ENCODE peak calls at places on chromosomes 13 and 19, in five cellular contexts. B is trophoblast cell, V is mesenchymal stem cell, X is mesendoderm, C is IMR-90. P is an unnamed sample. For H3K36me3, the result is how much of the 10 kb centered on the place peaks cover.

GRCh38 chr19:36139473-36140288 is at the start of gene CAPNS1:
- DNase-seq in B (peak), V (peak), X (peak), C (peak), P (peak)

GRCh38 chr13:38395505-38395803 is 45.8 kb downstream of the UFM1 start:
- DNase-seq in B (no peak), V (no peak), X (peak), C (no peak), P (no peak)

GRCh38 chr13:74056829-74057564 is 77.2 kb downstream of the KLF12 start:
- DNase-seq in B (no peak), V (no peak), X (no peak), C (no peak), P (no peak)

GRCh38 chr19:31518626-31519025 is 169.4 kb upstream of the TSHZ3 start:
- DNase-seq in B (peak), V (peak), X (peak), C (no peak), P (no peak)

GRCh38 chr13:46170687-46171086 is 11.3 kb downstream of the LCP1 start:
- DNase-seq in B (no peak), V (peak), X (peak), C (no peak), P (peak)

GRCh38 chr13:71374471-71375041 is 492.4 kb downstream of the DACH1 start:
- DNase-seq in B (no peak), V (peak), X (peak), C (no peak), P (no peak)

GRCh38 chr13:30415430-30416030 is 6.8 kb upstream of the UBE2L5 start:
- DNase-seq in B (no peak), V (no peak), X (no peak), C (no peak), P (no peak)

GRCh38 chr13:28707629-28708427 is 10.9 kb downstream of the SLC46A3 start:
- DNase-seq in B (no peak), V (peak), X (no peak), C (peak), P (no peak)

GRCh38 chr13:29923554-29924481 is 73.4 kb upstream of the UBL3 start:
- DNase-seq in B (peak), V (peak), X (peak), C (peak), P (no peak)

GRCh38 chr13:99655351-99656091 is 154.2 kb downstream of the TM9SF2 start:
- DNase-seq in B (peak), V (peak), X (peak), C (peak), P (no peak)

GRCh38 chr13:48976677-48977625 is 1.2 kb downstream of the FNDC3A start:
- DNase-seq in B (no peak), V (peak), X (no peak), C (no peak), P (no peak)

GRCh38 chr19:41753936-41754529 is 1.3 kb upstream of the CEACAM6 start:
- DNase-seq in B (peak), V (peak), X (peak), C (peak), P (peak)

GRCh38 chr13:67229438-67230242 is 496 bp downstream of the PCDH9 start:
- DNase-seq in B (no peak), V (no peak), X (peak), C (peak), P (peak)

GRCh38 chr19:47324502-47324901 is 7.5 kb upstream of the C5AR2 start:
- DNase-seq in B (no peak), V (no peak), X (no peak), C (no peak), P (no peak)

GRCh38 chr13:23433171-23434153 is at the start of gene SACS:
- DNase-seq in B (no peak), V (peak), X (peak), C (peak), P (peak)

GRCh38 chr13:83780201-83780600 is 102.1 kb downstream of the SLITRK1 start:
- DNase-seq in B (no peak), V (peak), X (peak), C (peak), P (no peak)

GRCh38 chr19:48627865-48628314 is 8.6 kb downstream of the SPHK2 start:
- DNase-seq in B (no peak), V (no peak), X (no peak), C (no peak), P (no peak)

GRCh38 chr19:34226036-34226435 is 28.3 kb upstream of the GARRE1 start:
- DNase-seq in B (no peak), V (no peak), X (no peak), C (no peak), P (no peak)

GRCh38 chr13:110342474-110342873 is 35.4 kb downstream of the COL4A2 start:
- DNase-seq in B (no peak), V (no peak), X (no peak), C (no peak), P (no peak)

GRCh38 chr19:17719730-17720486 is 628 bp downstream of the MAP1S start:
- DNase-seq in B (no peak), V (no peak), X (no peak), C (no peak), P (no peak)

GRCh38 chr13:49731766-49732165 is 40.5 kb upstream of the EBPL start:
- DNase-seq in B (no peak), V (peak), X (no peak), C (peak), P (no peak)

GRCh38 chr13:100989424-100989823 is 314.8 kb upstream of the TMTC4 start:
- DNase-seq in B (no peak), V (no peak), X (no peak), C (no peak), P (no peak)

GRCh38 chr19:12784871-12785430 is 6.3 kb upstream of the JUNB start:
- DNase-seq in B (no peak), V (peak), X (no peak), C (peak), P (no peak)

GRCh38 chr19:6733338-6734095 is 3.9 kb downstream of the GPR108 start:
- DNase-seq in B (no peak), V (no peak), X (no peak), C (no peak), P (no peak)

GRCh38 chr19:17095141-17095919 is 19.8 kb downstream of the MYO9B start:
- DNase-seq in B (no peak), V (peak), X (no peak), C (peak), P (no peak)

GRCh38 chr19:35265126-35265995 is 3.4 kb upstream of the USF2 start:
- DNase-seq in B (no peak), V (no peak), X (no peak), C (no peak), P (no peak)

GRCh38 chr13:51800456-51800855 is 3.5 kb downstream of the DHRS12 start:
- DNase-seq in B (no peak), V (no peak), X (no peak), C (no peak), P (no peak)

GRCh38 chr19:1811942-1812425 is at the start of gene ATP8B3:
- DNase-seq in B (no peak), V (no peak), X (no peak), C (no peak), P (no peak)

GRCh38 chr13:105441406-105441805 is 1094.1 kb downstream of the EFNB2 start:
- DNase-seq in B (no peak), V (peak), X (no peak), C (no peak), P (no peak)

GRCh38 chr19:51938936-51939335 is 11.7 kb downstream of the ZNF613 start:
- DNase-seq in B (no peak), V (no peak), X (no peak), C (no peak), P (no peak)

GRCh38 chr13:37486171-37486661 is 112.4 kb downstream of the POSTN start:
- DNase-seq in B (no peak), V (peak), X (no peak), C (no peak), P (no peak)

GRCh38 chr13:32905864-32906180 is 110.4 kb upstream of the KL start:
- DNase-seq in B (no peak), V (no peak), X (no peak), C (peak), P (no peak)

GRCh38 chr13:51781246-51782022 is 22.5 kb downstream of the DHRS12 start:
- DNase-seq in B (peak), V (peak), X (peak), C (peak), P (no peak)

GRCh38 chr13:102460806-102461205 is 59.0 kb upstream of the FGF14 start:
- DNase-seq in B (peak), V (no peak), X (no peak), C (no peak), P (no peak)

GRCh38 chr13:106795847-106796246 is 227.9 kb upstream of the ARGLU1 start:
- DNase-seq in B (no peak), V (peak), X (no peak), C (no peak), P (no peak)

GRCh38 chr13:19179916-19180315 is 1.7 kb downstream of the TUBA3C start:
- DNase-seq in B (no peak), V (no peak), X (no peak), C (no peak), P (no peak)

GRCh38 chr19:55258476-55258827 is 365 bp downstream of the PPP6R1 start:
- DNase-seq in B (no peak), V (peak), X (no peak), C (no peak), P (no peak)

GRCh38 chr13:69970521-69970920 is 137.1 kb upstream of the ATXN8OS start:
- DNase-seq in B (no peak), V (peak), X (peak), C (no peak), P (no peak)

GRCh38 chr19:14467816-14468215 is 7.3 kb downstream of the PTGER1 start:
- DNase-seq in B (no peak), V (no peak), X (peak), C (no peak), P (no peak)

GRCh38 chr19:14470031-14470876 is 4.9 kb downstream of the PTGER1 start:
- DNase-seq in B (no peak), V (no peak), X (no peak), C (no peak), P (no peak)

GRCh38 chr19:14471436-14472187 is 3.5 kb downstream of the PTGER1 start:
- DNase-seq in B (no peak), V (no peak), X (no peak), C (no peak), P (no peak)

GRCh38 chr19:14463747-14464146 is 11.4 kb downstream of the PTGER1 start:
- DNase-seq in B (no peak), V (no peak), X (no peak), C (no peak), P (no peak)

GRCh38 chr19:14467391-14467790 is 7.8 kb downstream of the PTGER1 start:
- DNase-seq in B (no peak), V (no peak), X (no peak), C (no peak), P (no peak)
- H3K36me3 ChIP-seq in B (under half), V (half or more), X (under half), C (under half), P (half or more)

DNA sequence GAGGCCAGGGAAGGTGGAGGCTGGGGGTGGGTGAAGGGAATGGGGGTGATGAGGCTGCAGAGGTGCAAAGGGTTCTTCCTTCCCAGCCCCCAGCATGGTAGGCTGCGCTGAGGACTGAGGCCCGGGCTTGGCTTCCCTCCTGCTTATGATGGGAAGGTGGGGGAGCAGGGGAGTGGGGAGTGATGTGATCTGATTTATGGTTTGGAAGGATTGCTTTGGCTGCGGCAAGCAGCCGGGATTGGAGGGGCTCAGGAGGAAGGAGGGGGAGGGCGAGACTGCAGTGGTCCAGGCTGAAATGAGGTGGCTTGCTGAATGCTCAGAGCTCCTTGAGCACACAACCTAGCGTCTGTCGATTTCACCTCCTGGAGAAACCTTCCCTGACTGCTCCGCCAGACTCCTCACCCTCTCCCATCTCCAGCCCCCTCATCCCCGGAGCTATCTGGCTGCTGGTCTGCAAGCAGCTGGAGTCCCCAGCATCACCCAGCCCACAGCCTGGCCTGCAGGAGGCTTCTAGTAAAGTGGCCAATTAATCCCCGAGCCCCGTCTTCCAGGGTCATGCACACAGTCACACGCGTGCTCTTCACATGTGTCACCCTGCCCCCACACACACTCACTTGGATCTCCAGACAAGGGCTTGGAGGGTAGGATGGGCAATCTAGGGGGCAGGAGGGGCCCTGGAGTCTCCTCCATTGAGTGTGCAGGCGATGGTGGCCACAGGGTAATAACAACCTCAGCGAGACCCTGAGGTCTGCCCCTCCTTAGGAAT is 733 bp upstream of the CLEC11A start:
- DNase-seq in B (no peak), V (no peak), X (no peak), C (peak), P (no peak)
- H3K18ac ChIP-seq in B (no peak), V (no peak), X (no peak), C (peak), P (peak)

GRCh38 chr13:97433727-97434416 is at the start of gene RAP2A:
- DNase-seq in B (peak), V (peak), X (peak), C (peak), P (peak)

GRCh38 chr13:97435297-97435682 is 1.3 kb downstream of the RAP2A start:
- DNase-seq in B (no peak), V (no peak), X (no peak), C (no peak), P (no peak)

GRCh38 chr13:97435794-97436193 is 1.8 kb downstream of the RAP2A start:
- DNase-seq in B (no peak), V (no peak), X (no peak), C (no peak), P (no peak)

GRCh38 chr13:97432917-97433726 is 847 bp upstream of the RAP2A start:
- DNase-seq in B (peak), V (peak), X (peak), C (peak), P (peak)

GRCh38 chr13:97434417-97435296 is 688 bp downstream of the RAP2A start:
- DNase-seq in B (peak), V (peak), X (peak), C (peak), P (peak)
- H2BK120ac ChIP-seq in B (no peak), V (peak), X (peak), C (peak), P (no peak)

DNA sequence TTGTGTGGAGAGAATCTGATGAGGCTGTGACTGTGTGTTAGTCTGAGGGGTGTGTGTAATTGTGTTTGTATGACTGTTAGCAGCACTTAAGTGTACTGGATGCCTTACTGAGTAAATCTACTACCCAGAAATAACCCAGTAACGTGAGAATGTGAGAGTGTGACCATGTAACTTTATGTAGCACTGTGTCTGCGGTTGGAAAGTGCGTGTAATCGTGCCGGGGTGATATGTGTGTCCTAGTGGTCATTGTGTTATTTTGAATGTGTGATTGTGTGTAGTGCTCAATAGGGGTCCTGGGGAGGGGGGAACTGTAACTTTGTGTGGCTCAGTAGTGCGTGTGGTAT is 550 bp downstream of the ZNF383 start:
- DNase-seq in B (no peak), V (peak), X (no peak), C (peak), P (no peak)
- H3K36me3 ChIP-seq in B (under half), V (under half), X (under half), C (under half), P (under half)

GRCh38 chr19:52942371-52943133 is 19.3 kb upstream of the ZNF888 start:
- DNase-seq in B (peak), V (peak), X (peak), C (peak), P (peak)

GRCh38 chr19:52943884-52944643 is 18.6 kb downstream of the ZNF816 start:
- DNase-seq in B (peak), V (no peak), X (peak), C (no peak), P (no peak)

GRCh38 chr19:52943134-52943883 is 19.4 kb downstream of the ZNF816 start:
- DNase-seq in B (peak), V (no peak), X (no peak), C (no peak), P (no peak)

GRCh38 chr19:52945652-52946321 is 16.9 kb downstream of the ZNF816 start:
- DNase-seq in B (no peak), V (no peak), X (no peak), C (no peak), P (no peak)

DNA sequence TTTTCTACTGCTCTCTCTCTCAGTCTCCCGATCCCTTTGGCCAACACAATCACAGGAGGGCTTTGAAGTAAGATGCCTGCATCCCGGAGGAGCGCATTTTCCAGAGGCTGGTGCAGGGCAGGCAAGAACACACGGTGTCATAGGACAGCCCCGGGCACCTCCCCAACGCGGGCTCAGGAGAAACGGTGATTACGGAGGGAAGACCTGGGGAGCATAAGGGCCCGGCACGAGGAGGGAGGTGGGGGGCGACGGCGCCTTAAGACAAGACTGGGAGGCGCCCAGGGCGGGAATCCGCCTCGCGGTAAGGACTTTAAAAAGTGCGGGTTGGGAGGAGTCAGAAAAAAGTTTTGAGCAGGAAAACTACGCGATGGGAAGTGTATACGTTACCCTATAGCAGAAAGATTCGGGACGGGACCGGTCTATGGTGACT is 18.7 kb upstream of the ZNF888 start:
- DNase-seq in B (peak), V (peak), X (peak), C (peak), P (no peak)
- H3K18ac ChIP-seq in B (peak), V (peak), X (peak), C (no peak), P (peak)

GRCh38 chr19:45717983-45718650 is 12.6 kb downstream of the FBXO46 start:
- DNase-seq in B (no peak), V (peak), X (no peak), C (no peak), P (no peak)

GRCh38 chr19:45715139-45715538 is 15.6 kb downstream of the FBXO46 start:
- DNase-seq in B (no peak), V (no peak), X (no peak), C (no peak), P (no peak)

GRCh38 chr19:45713141-45713540 is 17.6 kb downstream of the FBXO46 start:
- DNase-seq in B (no peak), V (no peak), X (no peak), C (no peak), P (no peak)

GRCh38 chr19:45716314-45717130 is 14.2 kb downstream of the FBXO46 start:
- DNase-seq in B (peak), V (peak), X (peak), C (no peak), P (no peak)

GRCh38 chr19:45717131-45717982 is 13.3 kb downstream of the FBXO46 start:
- DNase-seq in B (peak), V (peak), X (peak), C (peak), P (peak)
- H2BK120ac ChIP-seq in B (peak), V (peak), X (no peak), C (peak), P (peak)

P was measured in neuronal stem cell.